ENCODE peak calls at places on chromosome 13, in seven cellular contexts. Z is fibroblast of lung, D is heart left ventricle, U is body of pancreas, V is HFF-Myc, M is fibroblast of villous mesenchyme, R is cardiac muscle cell. N is an unnamed sample.
A peak's percentile ranks its signal among the peaks of the same experiment; 100 is the strongest.

GRCh38 chr13:112791662-112792440 is 102.0 kb downstream of the ATP11A start:
- DNase-seq in Z (no peak), D (no peak), U (no peak), V (no peak), M (no peak), R (no peak), N (no peak)

GRCh38 chr13:31950121-31950810 is 81.3 kb upstream of the FRY start:
- DNase-seq in Z (no peak), D (no peak), U (peak; percentile 24), V (no peak), M (no peak), R (no peak), N (no peak)

GRCh38 chr13:28719227-28719562 is 425 bp upstream of the SLC46A3 start:
- DNase-seq in Z (peak; percentile 4), D (no peak), U (no peak), V (no peak), M (no peak), R (no peak), N (no peak)

GRCh38 chr13:100254002-100254401 is 165.1 kb downstream of the PCCA start:
- DNase-seq in Z (peak; percentile 9), D (no peak), U (no peak), V (no peak), M (no peak), R (no peak), N (peak; percentile 12)

GRCh38 chr13:102812616-102813287 is 13.8 kb downstream of the BIVM start:
- DNase-seq in Z (no peak), D (no peak), U (no peak), V (no peak), M (peak; percentile 22), R (peak; percentile 49), N (peak; percentile 33)

GRCh38 chr13:59532405-59532804 is 631.3 kb downstream of the DIAPH3 start:
- DNase-seq in Z (no peak), D (no peak), U (no peak), V (no peak), M (no peak), R (no peak), N (no peak)

GRCh38 chr13:73996569-73996968 is 137.6 kb downstream of the KLF12 start:
- DNase-seq in Z (no peak), D (no peak), U (no peak), V (no peak), M (no peak), R (no peak), N (no peak)

GRCh38 chr13:34678154-34678553 is 263.9 kb upstream of the NBEA start:
- DNase-seq in Z (peak; percentile 13), D (no peak), U (no peak), V (no peak), M (peak; percentile 8), R (peak; percentile 65), N (peak; percentile 2)

GRCh38 chr13:80341771-80342271 is 895 bp upstream of the SPRY2 start:
- DNase-seq in Z (peak; percentile 62), D (peak; percentile 76), U (peak; percentile 49), V (no peak), M (peak; percentile 43), R (peak; percentile 68), N (peak; percentile 60)

GRCh38 chr13:33637978-33638743 is 179.8 kb upstream of the RFC3 start:
- DNase-seq in Z (peak; percentile 43), D (no peak), U (no peak), V (no peak), M (no peak), R (peak; percentile 37), N (peak; percentile 69)

GRCh38 chr13:73844986-73845385 is 289.2 kb downstream of the KLF12 start:
- DNase-seq in Z (peak; percentile 87), D (no peak), U (no peak), V (no peak), M (no peak), R (peak; percentile 27), N (peak; percentile 47)

GRCh38 chr13:64274481-64275217 is 2859.0 kb upstream of the PCDH20 start:
- DNase-seq in Z (no peak), D (no peak), U (no peak), V (no peak), M (no peak), R (peak; percentile 56), N (peak; percentile 83)

GRCh38 chr13:79833972-79834371 is 353.0 kb downstream of the NDFIP2 start:
- DNase-seq in Z (no peak), D (no peak), U (no peak), V (no peak), M (peak; percentile 45), R (no peak), N (no peak)

GRCh38 chr13:100381595-100382224 is 206.9 kb downstream of the GGACT start:
- DNase-seq in Z (no peak), D (no peak), U (no peak), V (no peak), M (no peak), R (no peak), N (no peak)

GRCh38 chr13:100399455-100399854 is 189.1 kb downstream of the GGACT start:
- DNase-seq in Z (no peak), D (no peak), U (no peak), V (no peak), M (no peak), R (no peak), N (no peak)

GRCh38 chr13:100392709-100393630 is 195.6 kb downstream of the GGACT start:
- DNase-seq in Z (peak; percentile 100), D (no peak), U (peak; percentile 75), V (peak; percentile 99), M (peak; percentile 100), R (peak; percentile 99), N (peak; percentile 100)

GRCh38 chr13:110976785-110977184 is 61.9 kb upstream of the ANKRD10 start:
- DNase-seq in Z (no peak), D (no peak), U (no peak), V (no peak), M (no peak), R (no peak), N (peak; percentile 53)

GRCh38 chr13:77966671-77967070 is 48.0 kb upstream of the EDNRB start:
- DNase-seq in Z (no peak), D (no peak), U (no peak), V (no peak), M (peak; percentile 19), R (no peak), N (no peak)

GRCh38 chr13:60754691-60755090 is 357.7 kb downstream of the TDRD3 start:
- DNase-seq in Z (no peak), D (no peak), U (no peak), V (no peak), M (no peak), R (no peak), N (no peak)

GRCh38 chr13:60757481-60757880 is 360.5 kb downstream of the TDRD3 start:
- DNase-seq in Z (no peak), D (no peak), U (no peak), V (no peak), M (no peak), R (no peak), N (no peak)

GRCh38 chr13:60756306-60756705 is 359.3 kb downstream of the TDRD3 start:
- DNase-seq in Z (no peak), D (no peak), U (no peak), V (no peak), M (no peak), R (peak; percentile 10), N (peak; percentile 19)

GRCh38 chr13:60754211-60754610 is 357.2 kb downstream of the TDRD3 start:
- DNase-seq in Z (no peak), D (no peak), U (no peak), V (no peak), M (no peak), R (no peak), N (no peak)

DNA sequence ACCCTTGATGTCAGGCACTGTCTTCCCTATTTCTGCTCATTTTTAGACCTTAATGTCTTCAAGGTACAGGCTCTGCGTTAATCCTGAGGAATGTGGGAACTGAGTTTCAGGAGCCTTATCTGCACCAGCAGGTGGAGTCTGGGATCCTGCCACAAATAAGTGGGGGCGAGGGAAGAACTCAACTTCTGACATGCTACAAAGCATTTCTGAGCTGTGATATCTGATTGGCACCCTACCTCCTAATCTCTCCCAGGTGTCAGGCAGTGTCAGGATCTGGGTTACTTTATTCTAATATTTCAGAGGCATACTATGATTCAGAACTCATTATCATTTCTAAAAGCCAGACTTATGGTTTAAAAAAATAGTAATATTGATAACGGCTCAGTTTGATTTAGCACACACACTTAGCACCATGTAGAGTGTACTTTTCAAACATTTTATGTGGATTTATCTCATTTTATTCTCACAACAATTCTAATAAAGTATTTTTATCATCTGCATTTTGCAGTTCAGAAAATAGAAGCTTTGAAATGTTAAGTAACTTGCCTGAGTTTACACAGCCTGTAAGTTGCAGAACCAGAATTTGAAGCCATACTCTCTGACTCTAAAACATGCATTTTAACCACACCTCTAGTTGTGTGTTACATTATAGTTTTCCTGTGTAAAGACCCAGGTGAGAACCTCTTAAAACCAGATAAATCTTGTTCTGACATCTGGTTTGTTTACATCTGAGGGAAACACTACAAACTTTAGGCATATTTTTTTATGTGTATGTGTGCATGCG is 358.6 kb downstream of the TDRD3 start:
- DNase-seq in Z (no peak), D (no peak), U (no peak), V (no peak), M (no peak), R (no peak), N (no peak)
- TF ChIP-seq CTCF in Z (no peak), D (no peak), U (no peak), V (no peak), M (no peak), R (no peak), N (no peak)

DNA sequence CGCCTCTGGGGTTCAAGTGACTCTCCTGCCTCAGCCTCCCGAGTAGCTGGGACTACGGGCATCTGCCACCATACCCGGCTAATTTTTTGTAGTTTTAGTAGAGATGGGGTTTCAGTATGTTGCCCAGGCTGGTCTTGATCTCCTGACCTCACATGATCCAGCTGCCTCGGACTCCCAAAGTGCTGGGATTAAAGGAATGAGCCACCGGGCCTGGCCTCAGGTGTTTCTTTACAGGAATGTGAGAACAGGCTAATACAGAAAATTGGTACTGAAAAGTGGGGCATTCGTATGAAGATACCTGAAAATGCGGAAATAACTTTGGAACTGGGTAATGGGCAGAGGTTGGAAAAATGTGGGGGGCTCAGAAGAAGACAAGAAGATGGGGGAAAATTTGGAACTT is 2.8 kb upstream of the CDC16 start:
- DNase-seq in Z (no peak), D (no peak), U (no peak), V (no peak), M (no peak), R (no peak), N (no peak)
- H3K4me3 ChIP-seq in Z (no peak overlapping the region), D (no peak overlapping the region), U (no peak overlapping the region), V (no peak overlapping the region), M (no peak overlapping the region), R (no peak overlapping the region), N (no peak overlapping the region)

DNA sequence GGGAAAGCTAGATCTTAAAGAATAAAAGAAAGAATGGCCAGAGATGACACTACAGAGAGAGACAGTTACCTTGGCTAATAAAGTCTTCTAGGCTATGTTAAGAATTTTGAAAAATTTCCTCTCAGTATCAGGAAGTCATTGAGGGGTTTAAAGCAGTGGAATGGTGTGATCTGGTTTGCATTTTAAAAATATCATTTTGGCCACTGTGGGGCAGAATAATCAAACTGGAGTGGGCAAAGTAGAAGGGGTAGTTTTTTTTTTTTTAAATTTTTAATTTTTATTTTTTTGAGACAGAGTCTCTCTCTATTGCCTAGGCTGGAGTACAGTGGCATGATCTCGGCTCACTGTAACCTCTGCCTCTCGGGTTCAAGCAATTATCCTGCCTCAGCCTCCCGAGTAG is 4.4 kb upstream of the CNMD start:
- DNase-seq in Z (no peak), D (no peak), U (no peak), V (no peak), M (no peak), R (no peak), N (no peak)
- TF ChIP-seq CTCF in Z (no peak), D (no peak), U (no peak), V (no peak), M (no peak), R (no peak), N (no peak)

GRCh38 chr13:40648040-40648439 is 18.4 kb downstream of the FOXO1 start:
- DNase-seq in Z (no peak), D (no peak), U (no peak), V (no peak), M (no peak), R (no peak), N (no peak)
- H3K4me3 ChIP-seq in Z (no peak overlapping the region), D (no peak overlapping the region), U (no peak overlapping the region), V (no peak overlapping the region), M (no peak overlapping the region), R (no peak overlapping the region), N (no peak overlapping the region)